ENCODE peak calls at places on chromosome 17, in seven cellular contexts. One of them, this sample, is unnamed.

GRCh38 chr17:72852267-72852945 is 240.1 kb downstream of the SLC39A11 start:
- DNase-seq in stimulated activated naive B cell treated with anti-CD40 and anti-IgM and Interleukin-4, amounts not matched to agents 10 μg/mL and 1 μg/mL and 100 μg/mL, for 72 hours: no peak
- DNase-seq in heart left ventricle: no peak
- DNase-seq in AG09309: no peak
- DNase-seq in cardiac muscle cell: no peak
- DNase-seq in activated CD4-positive, CD25-positive, alpha-beta regulatory T cell treated with anti-CD3 and anti-CD28 coated beads, Interleukin-2, amount 50 U/mL, for 16 hours: no peak
- DNase-seq in retina: no peak
- DNase-seq in this sample: no peak

GRCh38 chr17:17507465-17508011 is 11.3 kb upstream of the RASD1 start:
- DNase-seq in heart left ventricle: no peak
- DNase-seq in activated CD4-positive, CD25-positive, alpha-beta regulatory T cell treated with anti-CD3 and anti-CD28 coated beads, Interleukin-2, amount 50 U/mL, for 16 hours: no peak
- DNase-seq in AG09309: no peak
- DNase-seq in cardiac muscle cell: no peak
- DNase-seq in retina: no peak
- DNase-seq in stimulated activated naive B cell treated with anti-CD40 and anti-IgM and Interleukin-4, amounts not matched to agents 10 μg/mL and 1 μg/mL and 100 μg/mL, for 72 hours: no peak
- DNase-seq in this sample: no peak

GRCh38 chr17:55295411-55296170 is 30.8 kb downstream of the HLF start:
- DNase-seq in retina: peak; percentile 82
- DNase-seq in stimulated activated naive B cell treated with anti-CD40 and anti-IgM and Interleukin-4, amounts not matched to agents 10 μg/mL and 1 μg/mL and 100 μg/mL, for 72 hours: peak; percentile 24
- DNase-seq in cardiac muscle cell: peak; percentile 51
- DNase-seq in heart left ventricle: peak; percentile 49
- DNase-seq in activated CD4-positive, CD25-positive, alpha-beta regulatory T cell treated with anti-CD3 and anti-CD28 coated beads, Interleukin-2, amount 50 U/mL, for 16 hours: peak; percentile 25
- DNase-seq in AG09309: no peak
- DNase-seq in this sample: peak; percentile 63

GRCh38 chr17:33653389-33653788 is 360.3 kb upstream of the ASIC2 start:
- DNase-seq in AG09309: no peak
- DNase-seq in stimulated activated naive B cell treated with anti-CD40 and anti-IgM and Interleukin-4, amounts not matched to agents 10 μg/mL and 1 μg/mL and 100 μg/mL, for 72 hours: no peak
- DNase-seq in cardiac muscle cell: no peak
- DNase-seq in retina: no peak
- DNase-seq in activated CD4-positive, CD25-positive, alpha-beta regulatory T cell treated with anti-CD3 and anti-CD28 coated beads, Interleukin-2, amount 50 U/mL, for 16 hours: no peak
- DNase-seq in heart left ventricle: no peak
- DNase-seq in this sample: no peak

GRCh38 chr17:21173543-21173942 is 40.4 kb downstream of the TMEM11 start:
- DNase-seq in heart left ventricle: no peak
- DNase-seq in cardiac muscle cell: peak; percentile 49
- DNase-seq in retina: no peak
- DNase-seq in stimulated activated naive B cell treated with anti-CD40 and anti-IgM and Interleukin-4, amounts not matched to agents 10 μg/mL and 1 μg/mL and 100 μg/mL, for 72 hours: no peak
- DNase-seq in AG09309: no peak
- DNase-seq in activated CD4-positive, CD25-positive, alpha-beta regulatory T cell treated with anti-CD3 and anti-CD28 coated beads, Interleukin-2, amount 50 U/mL, for 16 hours: no peak
- DNase-seq in this sample: no peak

GRCh38 chr17:82810644-82811430 is 29.0 kb downstream of the ZNF750 start:
- DNase-seq in stimulated activated naive B cell treated with anti-CD40 and anti-IgM and Interleukin-4, amounts not matched to agents 10 μg/mL and 1 μg/mL and 100 μg/mL, for 72 hours: no peak
- DNase-seq in AG09309: no peak
- DNase-seq in retina: peak; percentile 74
- DNase-seq in heart left ventricle: no peak
- DNase-seq in activated CD4-positive, CD25-positive, alpha-beta regulatory T cell treated with anti-CD3 and anti-CD28 coated beads, Interleukin-2, amount 50 U/mL, for 16 hours: no peak
- DNase-seq in cardiac muscle cell: peak; percentile 69
- DNase-seq in this sample: no peak

GRCh38 chr17:50459756-50460155 is 8.9 kb downstream of the CHAD start:
- DNase-seq in stimulated activated naive B cell treated with anti-CD40 and anti-IgM and Interleukin-4, amounts not matched to agents 10 μg/mL and 1 μg/mL and 100 μg/mL, for 72 hours: no peak
- DNase-seq in cardiac muscle cell: no peak
- DNase-seq in AG09309: no peak
- DNase-seq in activated CD4-positive, CD25-positive, alpha-beta regulatory T cell treated with anti-CD3 and anti-CD28 coated beads, Interleukin-2, amount 50 U/mL, for 16 hours: no peak
- DNase-seq in heart left ventricle: no peak
- DNase-seq in retina: no peak
- DNase-seq in this sample: no peak

GRCh38 chr17:58537266-58537665 is 22.8 kb upstream of the MTMR4 start:
- DNase-seq in AG09309: no peak
- DNase-seq in retina: no peak
- DNase-seq in stimulated activated naive B cell treated with anti-CD40 and anti-IgM and Interleukin-4, amounts not matched to agents 10 μg/mL and 1 μg/mL and 100 μg/mL, for 72 hours: no peak
- DNase-seq in cardiac muscle cell: no peak
- DNase-seq in activated CD4-positive, CD25-positive, alpha-beta regulatory T cell treated with anti-CD3 and anti-CD28 coated beads, Interleukin-2, amount 50 U/mL, for 16 hours: no peak
- DNase-seq in heart left ventricle: no peak
- DNase-seq in this sample: no peak

GRCh38 chr17:44005527-44005864 is 1.1 kb downstream of the NAGS start:
- DNase-seq in stimulated activated naive B cell treated with anti-CD40 and anti-IgM and Interleukin-4, amounts not matched to agents 10 μg/mL and 1 μg/mL and 100 μg/mL, for 72 hours: no peak
- DNase-seq in retina: no peak
- DNase-seq in activated CD4-positive, CD25-positive, alpha-beta regulatory T cell treated with anti-CD3 and anti-CD28 coated beads, Interleukin-2, amount 50 U/mL, for 16 hours: no peak
- DNase-seq in AG09309: no peak
- DNase-seq in heart left ventricle: no peak
- DNase-seq in cardiac muscle cell: no peak
- DNase-seq in this sample: no peak

GRCh38 chr17:7167832-7168231 is 11.3 kb downstream of the ASGR1 start:
- DNase-seq in retina: no peak
- DNase-seq in stimulated activated naive B cell treated with anti-CD40 and anti-IgM and Interleukin-4, amounts not matched to agents 10 μg/mL and 1 μg/mL and 100 μg/mL, for 72 hours: no peak
- DNase-seq in AG09309: peak; percentile 13
- DNase-seq in cardiac muscle cell: no peak
- DNase-seq in activated CD4-positive, CD25-positive, alpha-beta regulatory T cell treated with anti-CD3 and anti-CD28 coated beads, Interleukin-2, amount 50 U/mL, for 16 hours: no peak
- DNase-seq in heart left ventricle: no peak
- DNase-seq in this sample: peak; percentile 36

GRCh38 chr17:44216173-44216572 is 3.3 kb downstream of the UBTF start:
- DNase-seq in stimulated activated naive B cell treated with anti-CD40 and anti-IgM and Interleukin-4, amounts not matched to agents 10 μg/mL and 1 μg/mL and 100 μg/mL, for 72 hours: peak; percentile 71
- DNase-seq in heart left ventricle: no peak
- DNase-seq in activated CD4-positive, CD25-positive, alpha-beta regulatory T cell treated with anti-CD3 and anti-CD28 coated beads, Interleukin-2, amount 50 U/mL, for 16 hours: no peak
- DNase-seq in AG09309: no peak
- DNase-seq in retina: no peak
- DNase-seq in cardiac muscle cell: no peak
- DNase-seq in this sample: no peak

GRCh38 chr17:7445011-7445927 is at the start of gene CHRNB1:
- DNase-seq in activated CD4-positive, CD25-positive, alpha-beta regulatory T cell treated with anti-CD3 and anti-CD28 coated beads, Interleukin-2, amount 50 U/mL, for 16 hours: no peak
- DNase-seq in AG09309: no peak
- DNase-seq in cardiac muscle cell: peak; percentile 93
- DNase-seq in heart left ventricle: peak; percentile 83
- DNase-seq in stimulated activated naive B cell treated with anti-CD40 and anti-IgM and Interleukin-4, amounts not matched to agents 10 μg/mL and 1 μg/mL and 100 μg/mL, for 72 hours: no peak
- DNase-seq in retina: peak; percentile 74
- DNase-seq in this sample: peak; percentile 91

This sample was measured in body of pancreas.